ENCODE peak calls at places on chromosomes 13 and 19, in ten cellular contexts. S is GM10248; B is right lobe of liver; X is NCI-H1092 treated with DMSO at 0.1 percent for 48 hours; Z is left ventricle myocardium inferior; F is activated T-helper 9 cell treated with anti-CD3 and anti-CD28 coated beads, Interleukin-2, amount 50 U/mL, for 16 hours; T is HEK293T; I is T-helper 2 cell; K is CD8-positive, alpha-beta T cell; N is ACHN. V is an unnamed sample.

GRCh38 chr13:71879129-71879535 is 12.1 kb upstream of the DACH1 start:
- DNase-seq in S (peak; percentile 22), B (no peak), X (peak; percentile 92), Z (no peak), F (no peak), T (peak; percentile 69), I (no peak), K (no peak), N (peak; percentile 41), V (no peak)

GRCh38 chr19:310141-310651 is 19.0 kb upstream of the PLPP2 start:
- DNase-seq in S (no peak), B (no peak), X (no peak), Z (no peak), F (no peak), T (no peak), I (no peak), K (no peak), N (no peak), V (no peak)

GRCh38 chr13:50069255-50069654 is 54.0 kb downstream of the KCNRG start:
- DNase-seq in S (no peak), B (no peak), X (no peak), Z (no peak), F (no peak), T (no peak), I (no peak), K (no peak), N (no peak), V (no peak)

GRCh38 chr13:74825170-74825948 is 656.6 kb downstream of the TBC1D4 start:
- DNase-seq in S (no peak), B (no peak), X (no peak), Z (no peak), F (no peak), T (no peak), I (no peak), K (no peak), N (peak; percentile 35), V (no peak)

GRCh38 chr19:51219307-51219706 is 5.6 kb upstream of the CD33 start:
- DNase-seq in S (no peak), B (no peak), X (no peak), Z (no peak), F (no peak), T (no peak), I (no peak), K (no peak), N (no peak), V (no peak)

GRCh38 chr19:46866407-46867132 is 5.8 kb downstream of the ARHGAP35 start:
- DNase-seq in S (no peak), B (no peak), X (no peak), Z (no peak), F (no peak), T (no peak), I (no peak), K (no peak), N (no peak), V (no peak)

GRCh38 chr13:87124785-87125074 is 546.4 kb upstream of the SLITRK5 start:
- DNase-seq in S (no peak), B (no peak), X (no peak), Z (no peak), F (no peak), T (peak; percentile 46), I (no peak), K (no peak), N (no peak), V (no peak)

GRCh38 chr19:16301999-16302694 is 22.5 kb upstream of the KLF2 start:
- DNase-seq in S (no peak), B (no peak), X (no peak), Z (no peak), F (no peak), T (no peak), I (no peak), K (no peak), N (peak; percentile 88), V (no peak)

GRCh38 chr19:291561-292280 is 518 bp upstream of the PLPP2 start:
- DNase-seq in S (no peak), B (no peak), X (no peak), Z (no peak), F (no peak), T (peak; percentile 30), I (no peak), K (no peak), N (no peak), V (no peak)